ENCODE peak calls at places on chromosomes 4 and X, in nine cellular contexts. Q is astrocyte of the spinal cord; Z is MCF 10A; J is IMR-90; N is natural killer cell; L is CD8-positive, alpha-beta T cell; P is psoas muscle; Y is colonic mucosa; U is NB4. D is an unnamed sample.

GRCh38 chrX:45714864-45715263 is 514.2 kb upstream of the DIPK2B start:
- DNase-seq in U (peak), L (no peak), Q (peak), Z (peak), P (no peak), Y (peak), J (peak), N (no peak), D (no peak)

GRCh38 chrX:100995469-100995868 is 26.0 kb downstream of the ARL13A start:
- DNase-seq in Q (peak), U (peak), P (no peak), L (no peak), J (peak), Y (no peak), Z (peak), N (no peak), D (peak)

GRCh38 chr4:93183589-93183988 is 645.0 kb upstream of the ATOH1 start:
- DNase-seq in U (no peak), N (no peak), J (no peak), P (no peak), Z (peak), Y (no peak), L (no peak), Q (peak), D (no peak)

GRCh38 chr4:80610845-80611244 is 275.3 kb downstream of the CFAP299 start:
- DNase-seq in J (peak), P (no peak), Q (peak), Z (peak), L (no peak), U (peak), Y (peak), N (no peak), D (peak)

GRCh38 chr4:185847352-185848078 is 35.5 kb upstream of the SORBS2 start:
- DNase-seq in J (peak), N (no peak), Q (peak), L (no peak), U (no peak), Y (peak), Z (peak), P (no peak), D (peak)

GRCh38 chrX:15416133-15416993 is 32.1 kb upstream of the VEGFD start:
- DNase-seq in L (no peak), Y (no peak), Q (no peak), U (no peak), N (no peak), J (no peak), Z (no peak), P (no peak), D (no peak)

GRCh38 chr4:16693040-16693506 is 205.4 kb downstream of the LDB2 start:
- DNase-seq in P (no peak), N (no peak), Y (no peak), Z (no peak), L (no peak), Q (no peak), J (no peak), U (no peak), D (no peak)

GRCh38 chrX:153582896-153583295 is 16.0 kb downstream of the CCNQ start:
- DNase-seq in Y (no peak), Q (peak), N (peak), P (no peak), U (peak), J (peak), L (peak), Z (no peak), D (no peak)

GRCh38 chr4:8179074-8179473 is 20.0 kb upstream of the SH3TC1 start:
- DNase-seq in N (no peak), Q (no peak), U (no peak), P (no peak), Z (no peak), L (no peak), J (no peak), Y (no peak), D (no peak)

GRCh38 chr4:88457307-88458090 is 580 bp downstream of the HERC5 start:
- DNase-seq in P (peak), Q (peak), N (no peak), J (no peak), U (peak), L (no peak), Z (no peak), Y (peak), D (no peak)

GRCh38 chr4:48255130-48255958 is 14.3 kb downstream of the TEC start:
- DNase-seq in Z (no peak), N (no peak), L (no peak), Y (no peak), P (no peak), U (no peak), J (no peak), Q (no peak), D (no peak)

GRCh38 chr4:13097971-13098370 is 386.2 kb downstream of the RAB28 start:
- DNase-seq in U (no peak), N (no peak), Y (no peak), Q (no peak), Z (no peak), J (no peak), P (no peak), L (no peak), D (no peak)

GRCh38 chr4:123488916-123489315 is 92.3 kb downstream of the SPRY1 start:
- DNase-seq in L (no peak), N (no peak), P (no peak), Q (peak), J (peak), U (peak), Y (no peak), Z (peak), D (no peak)

GRCh38 chr4:10107111-10108091 is 9.2 kb downstream of the WDR1 start:
- DNase-seq in P (no peak), U (no peak), N (no peak), Q (no peak), Y (no peak), Z (no peak), J (peak), L (no peak), D (no peak)

GRCh38 chrX:19178402-19178801 is 56.1 kb upstream of the ADGRG2 start:
- DNase-seq in J (no peak), N (no peak), U (no peak), Y (no peak), L (no peak), Z (no peak), P (no peak), Q (no peak), D (no peak)

GRCh38 chr4:46886711-46887110 is 22.3 kb downstream of the COX7B2 start:
- DNase-seq in J (peak), Q (peak), L (no peak), P (no peak), Y (no peak), U (peak), Z (peak), N (no peak), D (no peak)

GRCh38 chrX:8341814-8342590 is 122.6 kb upstream of the VCX3B start:
- DNase-seq in Q (peak), L (no peak), J (no peak), Z (peak), Y (no peak), N (no peak), U (no peak), P (no peak), D (no peak)

GRCh38 chrX:13790206-13791131 is 26.4 kb downstream of the GPM6B start:
- DNase-seq in Z (peak), J (no peak), P (no peak), Q (peak), L (no peak), U (no peak), Y (no peak), N (no peak), D (no peak)

GRCh38 chr4:88866862-88867550 is 169.4 kb upstream of the NAP1L5 start:
- DNase-seq in Q (peak), U (no peak), L (no peak), N (no peak), Y (no peak), Z (peak), J (peak), P (no peak), D (no peak)

GRCh38 chr4:100649478-100649877 is 131.7 kb upstream of the EMCN start:
- DNase-seq in U (no peak), Y (no peak), P (no peak), Z (no peak), Q (no peak), N (no peak), J (no peak), L (no peak), D (no peak)

GRCh38 chr4:154542264-154542879 is 7.8 kb downstream of the PLRG1 start:
- DNase-seq in Q (no peak), Z (no peak), N (no peak), Y (no peak), U (no peak), P (no peak), J (no peak), L (no peak), D (no peak)

GRCh38 chr4:154549894-154550790 is at the start of gene PLRG1:
- DNase-seq in P (peak), N (peak), J (peak), U (peak), Y (peak), L (peak), Z (peak), Q (peak), D (peak)

GRCh38 chr4:154545689-154546088 is 4.5 kb downstream of the PLRG1 start:
- DNase-seq in Q (no peak), N (no peak), P (no peak), U (no peak), Y (no peak), J (no peak), L (no peak), Z (no peak), D (no peak)
- TF ChIP-seq CTCF in Q (no peak), N (no peak), P (no peak), U (peak), Y (no peak), J (no peak), L (no peak), Z (no peak), D (peak)

DNA sequence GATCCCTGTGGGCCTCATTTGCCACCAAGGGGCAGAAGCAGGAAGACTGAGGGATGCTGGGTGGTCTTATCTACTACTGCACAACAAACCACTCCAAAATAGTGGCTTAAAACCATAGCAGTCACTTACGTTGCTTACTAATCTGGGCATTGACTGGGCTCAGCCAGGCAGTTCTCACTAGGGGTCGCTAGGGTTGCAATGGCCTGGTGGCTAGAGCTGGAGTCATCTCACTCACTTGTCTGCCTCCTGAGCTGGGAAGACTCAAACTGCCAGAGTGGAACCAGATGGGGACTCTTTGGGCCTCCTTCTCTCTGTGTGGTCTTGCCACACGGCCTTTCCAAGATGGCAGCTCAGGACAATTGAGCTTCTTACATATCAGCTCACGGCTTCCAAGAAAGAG is 216.3 kb upstream of the BCOR start:
- DNase-seq in L (no peak), J (no peak), U (no peak), Z (no peak), N (no peak), Q (no peak), P (no peak), Y (no peak), D (no peak)
- TF ChIP-seq CTCF in L (no peak), J (no peak), U (no peak), Z (no peak), N (no peak), Q (no peak), P (no peak), Y (no peak), D (no peak)

GRCh38 chr4:1033840-1034551 is 22.6 kb downstream of the FGFRL1 start:
- DNase-seq in P (no peak), J (peak), Y (no peak), Z (no peak), Q (peak), U (no peak), L (no peak), N (no peak), D (no peak)

GRCh38 chr4:1031346-1031745 is 19.9 kb downstream of the FGFRL1 start:
- DNase-seq in U (no peak), Q (no peak), N (no peak), Z (no peak), J (no peak), L (no peak), P (no peak), Y (no peak), D (no peak)

GRCh38 chr4:1032861-1033260 is 21.4 kb downstream of the FGFRL1 start:
- DNase-seq in U (no peak), L (no peak), N (no peak), Q (no peak), P (no peak), Y (no peak), J (no peak), Z (no peak), D (no peak)

GRCh38 chr4:1030559-1030958 is 19.1 kb downstream of the FGFRL1 start:
- DNase-seq in Y (peak), N (no peak), Q (no peak), P (no peak), L (no peak), U (peak), Z (no peak), J (no peak), D (no peak)

DNA sequence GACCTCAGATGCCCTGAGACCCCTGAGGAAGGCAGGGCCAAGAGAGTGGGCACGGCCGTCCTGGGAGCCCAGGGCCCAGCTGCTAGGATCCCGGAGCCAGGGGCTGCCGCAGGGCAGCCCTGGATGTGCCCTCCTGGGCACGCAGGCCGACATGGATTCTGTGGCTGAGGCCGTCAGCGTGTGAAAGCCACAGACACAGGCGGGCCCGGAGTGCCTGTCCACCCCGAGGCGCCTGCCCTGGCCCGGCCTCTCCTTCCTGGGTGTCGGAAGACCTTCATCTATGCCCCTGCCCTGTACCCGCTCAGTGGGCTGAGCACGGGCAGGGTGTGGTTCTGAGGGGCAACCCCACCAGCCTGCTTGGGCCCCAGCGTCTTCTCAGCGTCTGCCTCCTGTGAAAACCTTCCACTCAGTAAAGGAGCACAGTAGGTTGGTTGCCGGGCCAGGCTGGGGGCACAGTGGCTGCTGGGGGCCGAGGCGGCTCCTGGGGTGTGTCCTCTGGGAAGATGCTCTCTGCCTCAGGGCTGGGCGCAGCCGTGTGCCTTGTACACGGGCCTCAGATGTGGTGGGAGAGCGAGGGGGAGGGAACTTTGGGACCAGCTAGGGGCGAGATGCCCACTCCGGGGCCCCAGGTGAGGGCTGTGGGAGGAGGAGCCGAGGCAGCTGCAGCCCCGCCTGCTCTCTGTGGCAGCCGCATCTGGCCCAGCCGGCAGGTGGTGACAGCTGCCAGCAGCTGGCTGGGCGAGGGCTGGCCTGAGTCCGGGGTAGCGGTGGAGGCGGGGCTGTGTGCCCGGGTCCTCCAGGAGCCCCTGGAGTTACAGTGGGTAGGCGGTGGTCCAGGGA is 20.8 kb downstream of the FGFRL1 start:
- DNase-seq in J (no peak), U (no peak), Q (no peak), Z (no peak), L (no peak), P (no peak), Y (no peak), N (no peak), D (no peak)
- TF ChIP-seq CTCF in J (peak), U (no peak), Q (no peak), Z (no peak), L (no peak), P (no peak), Y (no peak), N (no peak), D (no peak)

GRCh38 chr4:69025191-69025998 is 70.9 kb upstream of the UGT2B7 start:
- DNase-seq in P (no peak), J (no peak), Z (peak), L (no peak), Y (peak), Q (no peak), N (no peak), U (peak), D (no peak)
- TF ChIP-seq CTCF in P (no peak), J (no peak), Z (peak), L (no peak), Y (no peak), Q (peak), N (no peak), U (peak), D (peak)

D was measured in HFF-Myc.